ENCODE peak calls at places on chromosomes 4 and X, in five cellular contexts. P is occipital lobe, J is AG20443, Z is HuH-7.5, R is left ventricle myocardium inferior. D is an unnamed sample.

GRCh38 chr4:130648570-130648969 is 1552.6 kb downstream of the C4orf33 start:
- DNase-seq in P (no peak), J (no peak), Z (no peak), R (no peak), D (no peak)

GRCh38 chrX:9897761-9898161 is 69.4 kb upstream of the CLDN34 start:
- DNase-seq in R (no peak), Z (no peak), P (no peak), J (peak), D (no peak)

GRCh38 chr4:173231916-173232315 is 63.3 kb downstream of the GALNT7 start:
- DNase-seq in P (no peak), Z (peak), R (no peak), J (peak), D (no peak)

GRCh38 chr4:170423137-170423536 is 333.4 kb upstream of the AADAT start:
- DNase-seq in Z (no peak), J (peak), P (no peak), R (no peak), D (no peak)

GRCh38 chrX:35919536-35920309 is at the start of gene CFAP47:
- DNase-seq in J (peak), Z (no peak), R (no peak), P (no peak), D (peak)

GRCh38 chrX:10048076-10048475 is 80.9 kb downstream of the CLDN34 start:
- DNase-seq in P (no peak), J (peak), R (no peak), Z (no peak), D (no peak)

GRCh38 chr4:23728393-23728792 is 161.5 kb downstream of the PPARGC1A start:
- DNase-seq in P (no peak), R (no peak), Z (no peak), J (peak), D (no peak)

GRCh38 chrX:642436-643210 is 12.0 kb downstream of the SHOX start:
- DNase-seq in R (no peak), Z (no peak), P (no peak), J (no peak), D (no peak)